ENCODE peak calls at places on chromosome 13, in six cellular contexts. Q is A549, W is NB4, J is K562, T is GM12878, L is endothelial cell of umbilical vein. H is an unnamed sample.

GRCh38 chr13:72458701-72459100 is 268.7 kb downstream of the MZT1 start:
- DNase-seq in Q (no peak), W (no peak), J (no peak), T (no peak), L (no peak), H (no peak)

GRCh38 chr13:49295231-49295630 is 47.5 kb downstream of the CDADC1 start:
- DNase-seq in Q (no peak), W (no peak), J (no peak), T (no peak), L (no peak), H (no peak)

GRCh38 chr13:40562975-40563349 is 103.5 kb downstream of the FOXO1 start:
- DNase-seq in Q (no peak), W (peak), J (no peak), T (no peak), L (no peak), H (no peak)

GRCh38 chr13:62846302-62846701 is 1430.7 kb upstream of the PCDH20 start:
- DNase-seq in Q (no peak), W (no peak), J (no peak), T (no peak), L (peak), H (no peak)

GRCh38 chr13:34678154-34678553 is 263.9 kb upstream of the NBEA start:
- DNase-seq in Q (peak), W (no peak), J (no peak), T (no peak), L (peak), H (peak)

GRCh38 chr13:34247596-34247995 is 429.6 kb downstream of the RFC3 start:
- DNase-seq in Q (no peak), W (no peak), J (no peak), T (no peak), L (no peak), H (no peak)

GRCh38 chr13:101417043-101417406 is 717 bp upstream of the NALCN start:
- DNase-seq in Q (peak), W (no peak), J (no peak), T (no peak), L (no peak), H (no peak)

GRCh38 chr13:69903081-69903480 is 204.5 kb upstream of the ATXN8OS start:
- DNase-seq in Q (no peak), W (no peak), J (no peak), T (no peak), L (no peak), H (no peak)

GRCh38 chr13:110916671-110917142 is 1.8 kb upstream of the ANKRD10 start:
- DNase-seq in Q (no peak), W (no peak), J (no peak), T (no peak), L (no peak), H (no peak)

GRCh38 chr13:54379461-54379860 is 1350.8 kb downstream of the OLFM4 start:
- DNase-seq in Q (no peak), W (no peak), J (no peak), T (no peak), L (no peak), H (no peak)

GRCh38 chr13:47933688-47934011 is 67.4 kb downstream of the SUCLA2 start:
- DNase-seq in Q (no peak), W (peak), J (no peak), T (no peak), L (no peak), H (peak)

GRCh38 chr13:40433577-40433976 is 232.9 kb downstream of the FOXO1 start:
- DNase-seq in Q (no peak), W (peak), J (no peak), T (no peak), L (no peak), H (no peak)

GRCh38 chr13:107301724-107302374 is 733.9 kb upstream of the ARGLU1 start:
- DNase-seq in Q (no peak), W (peak), J (no peak), T (no peak), L (peak), H (no peak)

GRCh38 chr13:75764251-75764650 is 128.1 kb downstream of the LMO7 start:
- DNase-seq in Q (no peak), W (no peak), J (no peak), T (no peak), L (no peak), H (no peak)
- TF ChIP-seq MYC in Q (no peak), W (no peak), J (no peak), T (no peak), L (no peak), H (no peak)

GRCh38 chr13:50917572-50917971 is 8.0 kb downstream of the RNASEH2B start:
- DNase-seq in Q (no peak), W (no peak), J (no peak), T (no peak), L (peak), H (no peak)
- TF ChIP-seq MYC in Q (no peak), W (no peak), J (no peak), T (no peak), L (no peak), H (no peak)

GRCh38 chr13:109157275-109157674 is 527.9 kb downstream of the MYO16 start:
- DNase-seq in Q (no peak), W (no peak), J (no peak), T (no peak), L (no peak), H (no peak)

GRCh38 chr13:109160887-109161669 is 531.7 kb downstream of the MYO16 start:
- DNase-seq in Q (no peak), W (peak), J (no peak), T (no peak), L (no peak), H (no peak)

GRCh38 chr13:109160357-109160756 is 530.9 kb downstream of the MYO16 start:
- DNase-seq in Q (no peak), W (no peak), J (no peak), T (no peak), L (no peak), H (no peak)

GRCh38 chr13:109158383-109158782 is 529.0 kb downstream of the MYO16 start:
- DNase-seq in Q (no peak), W (no peak), J (no peak), T (no peak), L (no peak), H (no peak)

DNA sequence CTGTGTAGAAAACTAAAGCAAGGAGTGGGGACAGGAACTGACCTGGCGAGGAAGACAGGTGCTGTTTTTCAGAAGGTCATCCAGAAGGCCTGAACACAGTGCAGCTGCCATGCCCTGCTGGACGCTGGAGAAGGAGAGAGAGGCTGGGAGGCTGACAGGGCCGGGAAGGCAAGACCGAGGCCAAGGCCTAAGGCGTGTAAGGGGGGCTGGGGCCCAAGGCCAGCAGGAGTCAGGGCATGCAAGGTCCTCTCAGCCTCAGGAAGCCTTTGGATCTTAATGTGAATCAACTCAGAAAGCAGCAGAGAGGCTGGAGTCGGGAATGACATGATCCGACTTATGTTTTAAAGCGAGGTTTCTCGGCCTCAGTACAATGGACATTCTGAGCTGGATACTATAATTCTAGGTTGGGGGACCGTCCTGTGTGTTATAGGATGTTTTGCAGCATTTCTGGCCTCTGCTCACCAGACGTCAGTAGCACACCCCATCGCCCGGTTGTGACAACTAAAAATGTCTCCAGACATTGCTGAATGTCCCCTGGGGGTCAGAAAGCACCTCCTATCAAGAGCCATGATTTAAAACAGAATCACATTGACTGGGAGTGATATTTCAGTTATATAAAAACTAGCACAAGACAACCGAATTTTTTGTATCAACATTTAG is 530.4 kb downstream of the MYO16 start:
- DNase-seq in Q (no peak), W (no peak), J (no peak), T (no peak), L (no peak), H (no peak)
- TF ChIP-seq MYC in Q (no peak), W (no peak), J (no peak), T (no peak), L (no peak), H (no peak)

DNA sequence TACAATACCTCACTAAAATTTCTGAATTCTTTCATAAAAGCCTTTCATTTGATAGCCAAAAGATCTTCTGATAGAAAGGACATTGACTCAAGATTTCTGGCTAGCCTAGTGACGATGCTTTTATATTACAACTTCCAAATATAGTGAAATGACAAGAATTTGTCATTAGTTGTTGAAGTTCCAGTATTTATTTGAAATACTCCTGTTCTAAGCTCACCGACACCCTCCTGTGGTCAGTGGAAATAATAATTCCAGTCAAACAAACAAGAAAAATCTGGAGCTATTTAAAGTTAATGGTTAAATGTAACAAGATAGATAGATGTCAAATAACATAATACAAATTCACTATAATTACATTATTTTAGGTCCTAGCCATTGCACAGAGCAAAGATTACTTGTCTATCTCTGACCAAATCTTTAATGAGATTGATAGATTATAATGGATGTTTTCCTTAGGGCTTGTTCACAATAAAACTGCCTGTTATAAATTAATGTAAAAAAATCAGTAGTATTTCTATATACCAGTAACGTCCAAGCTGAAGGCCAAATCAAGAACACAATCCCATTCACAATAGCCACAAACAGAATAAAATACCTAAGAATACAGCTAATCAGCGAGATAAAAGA is 195.5 kb downstream of the RGCC start:
- DNase-seq in Q (peak), W (peak), J (peak), T (no peak), L (peak), H (peak)
- TF ChIP-seq MYC in Q (no peak), W (no peak), J (no peak), T (no peak), L (no peak), H (no peak)

GRCh38 chr13:36341718-36342117 is 4.5 kb downstream of the SPART start:
- DNase-seq in Q (no peak), W (peak), J (no peak), T (no peak), L (no peak), H (no peak)
- TF ChIP-seq MYC in Q (no peak), W (no peak), J (no peak), T (no peak), L (no peak), H (no peak)

DNA sequence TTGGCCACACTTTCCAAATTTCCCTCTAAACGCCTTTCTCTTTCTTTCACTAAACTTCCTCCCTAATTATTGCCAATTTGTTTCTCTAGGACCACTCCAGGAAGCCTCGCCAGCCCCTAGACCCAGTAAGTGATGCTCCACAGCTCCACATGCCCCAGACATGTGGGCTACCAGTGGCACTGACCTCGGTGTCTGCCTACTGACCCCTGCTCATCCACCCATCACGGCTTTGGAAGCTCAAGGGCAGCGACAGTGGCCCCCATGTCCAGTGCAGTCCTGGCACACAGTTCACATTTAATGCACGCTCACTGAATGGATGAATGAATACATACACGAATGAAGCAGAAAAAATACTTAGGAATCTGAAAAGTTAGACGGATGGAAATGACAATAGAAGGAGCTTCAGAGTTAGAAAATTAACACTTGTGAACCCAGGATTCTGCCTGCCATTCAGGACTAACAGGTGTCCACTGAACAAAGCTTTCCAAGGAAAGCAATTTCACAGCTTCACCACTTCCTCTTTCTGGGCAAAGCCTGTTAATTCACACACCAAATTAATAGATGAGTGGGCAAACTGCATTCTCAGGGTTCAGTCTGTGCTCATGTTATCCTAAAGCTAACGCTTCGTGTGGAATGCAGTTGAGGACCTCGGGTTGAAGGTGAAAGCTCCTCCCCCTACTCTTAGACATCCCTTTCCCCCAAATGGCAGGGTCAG is 50.9 kb downstream of the CCDC70 start:
- DNase-seq in Q (no peak), W (peak), J (no peak), T (no peak), L (no peak), H (no peak)
- TF ChIP-seq MYC in Q (no peak), W (no peak), J (no peak), T (no peak), L (no peak), H (no peak)

GRCh38 chr13:114284680-114285079 is 3.3 kb downstream of the UPF3A start:
- DNase-seq in Q (no peak), W (no peak), J (no peak), T (no peak), L (no peak), H (no peak)

GRCh38 chr13:114283581-114283980 is 2.2 kb downstream of the UPF3A start:
- DNase-seq in Q (no peak), W (peak), J (peak), T (no peak), L (no peak), H (peak)

GRCh38 chr13:114288157-114288591 is 6.8 kb downstream of the UPF3A start:
- DNase-seq in Q (no peak), W (no peak), J (no peak), T (no peak), L (no peak), H (no peak)

GRCh38 chr13:114285166-114285808 is 3.9 kb downstream of the UPF3A start:
- DNase-seq in Q (no peak), W (no peak), J (no peak), T (no peak), L (no peak), H (no peak)

DNA sequence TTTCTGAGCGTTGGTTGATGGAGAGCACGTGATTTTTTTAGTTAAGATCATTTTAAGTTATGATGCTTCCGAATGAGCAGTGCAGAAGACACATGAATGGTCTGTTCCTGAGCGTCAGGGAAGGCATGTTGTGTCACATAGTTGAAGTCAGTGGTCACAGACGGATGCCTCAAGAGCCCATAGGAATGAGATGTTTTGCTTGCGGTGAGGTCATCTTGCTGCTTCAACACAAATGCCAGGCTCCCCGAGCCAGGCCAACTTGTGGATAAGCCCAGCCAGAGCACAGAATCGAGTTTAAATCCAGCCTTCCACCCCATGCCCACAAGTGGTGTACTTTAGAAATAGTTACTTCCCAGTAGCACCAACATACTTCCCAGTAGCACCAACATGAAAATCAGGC is 5.4 kb downstream of the UPF3A start:
- DNase-seq in Q (no peak), W (no peak), J (no peak), T (no peak), L (no peak), H (no peak)
- TF ChIP-seq MYC in Q (no peak), W (no peak), J (no peak), T (no peak), L (no peak), H (no peak)

GRCh38 chr13:93004919-93005318 is 221.7 kb upstream of the GPC6 start:
- DNase-seq in Q (no peak), W (peak), J (no peak), T (no peak), L (no peak), H (peak)
- TF ChIP-seq MYC in Q (no peak), W (no peak), J (no peak), T (no peak), L (no peak), H (no peak)

DNA sequence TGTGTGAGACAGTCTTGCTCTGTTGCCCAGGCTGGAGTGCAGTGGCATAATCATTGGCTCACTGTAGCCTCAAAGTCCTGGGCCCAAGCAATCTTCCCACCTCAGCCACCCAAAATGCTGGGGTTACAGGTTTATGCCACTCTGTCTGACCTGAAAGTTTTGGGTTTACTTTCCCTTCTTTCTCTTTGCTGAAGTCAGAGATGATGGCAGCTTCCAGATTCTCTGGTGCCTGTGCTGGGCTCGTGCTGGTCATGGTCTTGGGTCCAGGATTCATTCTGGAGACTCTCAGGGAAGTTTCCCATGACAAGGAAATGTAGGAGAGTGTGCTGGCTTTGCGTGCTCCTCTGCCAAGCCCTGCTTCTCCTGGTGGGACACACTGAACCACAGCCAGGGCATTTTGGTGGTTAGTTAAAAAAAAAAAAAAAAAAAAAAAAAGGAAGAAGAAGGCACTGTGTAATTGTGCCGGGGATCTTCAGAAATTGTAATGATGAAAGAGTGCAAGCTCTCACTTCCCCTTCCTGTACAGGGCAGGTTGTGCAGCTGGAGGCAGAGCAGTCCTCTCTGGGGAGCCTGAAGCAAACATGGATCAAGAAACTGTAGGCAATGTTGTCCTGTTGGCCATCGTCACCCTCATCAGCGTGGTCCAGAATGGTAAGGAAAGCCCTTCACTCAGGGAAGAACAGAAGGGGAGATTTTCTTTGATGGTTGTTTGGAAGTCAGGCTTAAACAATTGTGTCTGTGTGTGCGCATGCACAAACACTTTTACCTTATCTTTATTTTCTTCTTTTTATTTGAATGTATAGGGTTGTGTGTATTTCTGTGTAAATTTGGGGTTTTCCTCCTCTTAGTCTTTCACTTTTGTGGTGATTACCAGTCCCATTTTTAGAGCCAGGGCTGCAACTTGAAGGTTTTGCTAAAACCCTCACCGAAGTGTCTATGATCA is at the start of gene ALOX5AP:
- DNase-seq in Q (no peak), W (peak), J (no peak), T (peak), L (no peak), H (no peak)
- TF ChIP-seq MYC in Q (no peak), W (peak), J (no peak), T (no peak), L (no peak), H (no peak)

DNA sequence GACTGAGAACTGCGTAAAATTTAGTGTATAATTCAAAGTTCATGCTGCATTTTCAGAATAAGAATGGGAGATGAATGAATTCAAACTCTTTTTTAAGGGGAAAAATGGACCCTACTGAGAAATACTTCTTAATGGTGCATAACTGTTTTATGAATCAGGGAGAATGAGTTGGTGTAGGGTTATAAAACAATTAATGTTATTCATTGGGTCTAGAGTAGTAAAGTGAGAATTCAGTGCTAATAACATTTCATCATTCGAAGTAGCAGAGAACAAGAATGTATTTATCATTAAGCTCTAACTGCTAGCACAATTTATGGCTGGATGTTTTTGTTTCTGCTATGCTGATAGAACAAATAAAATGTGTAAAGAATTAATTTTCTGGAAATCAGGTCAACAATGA is 310.2 kb downstream of the SLITRK5 start:
- DNase-seq in Q (no peak), W (no peak), J (no peak), T (no peak), L (no peak), H (no peak)
- TF ChIP-seq MYC in Q (no peak), W (no peak), J (no peak), T (no peak), L (no peak), H (no peak)